ENCODE peak calls at places on chromosome 10, in ten cellular contexts. I is brain microvascular endothelial cell; R is small intestine; K is transverse colon; O is left ventricle myocardium inferior; M is naive thymus-derived CD4-positive, alpha-beta T cell; L is heart right ventricle; P is GM23248; J is cardiac muscle cell; N is IMR-90. U is an unnamed sample.

GRCh38 chr10:126955934-126956711 is 50.9 kb downstream of the DOCK1 start:
- DNase-seq in I (no peak), R (no peak), K (no peak), J (no peak), N (no peak), L (no peak), O (no peak), P (peak; percentile 13), M (no peak), U (no peak)

GRCh38 chr10:119449210-119449584 is 93.3 kb downstream of the RGS10 start:
- DNase-seq in L (no peak), O (no peak), N (no peak), R (no peak), P (no peak), I (no peak), M (no peak), K (no peak), J (no peak), U (peak; percentile 66)

GRCh38 chr10:52440612-52441285 is 126.7 kb downstream of the DKK1 start:
- DNase-seq in O (no peak), L (no peak), P (no peak), N (no peak), M (no peak), K (no peak), J (no peak), R (no peak), I (no peak), U (no peak)

GRCh38 chr10:42476101-42476500 is 162.3 kb downstream of the ZNF33B start:
- DNase-seq in K (no peak), N (no peak), M (no peak), P (no peak), R (no peak), I (no peak), O (no peak), L (no peak), J (no peak), U (no peak)

GRCh38 chr10:97062058-97062457 is 123.7 kb downstream of the SLIT1 start:
- DNase-seq in I (no peak), N (no peak), M (no peak), R (no peak), L (no peak), O (no peak), P (no peak), K (no peak), J (no peak), U (peak; percentile 10)

GRCh38 chr10:3091921-3092320 is 24.6 kb downstream of the PFKP start:
- DNase-seq in R (no peak), I (no peak), N (no peak), J (no peak), K (no peak), P (no peak), O (no peak), M (no peak), L (no peak), U (peak; percentile 59)

GRCh38 chr10:79137826-79138225 is 69.1 kb downstream of the ZMIZ1 start:
- DNase-seq in L (no peak), I (no peak), R (no peak), J (peak; percentile 52), P (no peak), N (peak; percentile 62), O (peak; percentile 57), K (peak; percentile 42), M (no peak), U (no peak)

GRCh38 chr10:48523212-48523819 is 81.6 kb downstream of the ARHGAP22 start:
- DNase-seq in K (peak; percentile 28), L (peak; percentile 57), J (peak; percentile 96), P (peak; percentile 98), R (no peak), M (no peak), I (peak; percentile 81), O (peak; percentile 51), N (peak; percentile 98), U (no peak)

GRCh38 chr10:98920807-98921206 is 314.8 kb downstream of the HPSE2 start:
- DNase-seq in R (no peak), L (peak; percentile 6), O (no peak), N (peak; percentile 84), M (no peak), I (peak; percentile 0), J (peak; percentile 27), P (peak; percentile 10), K (no peak), U (no peak)

GRCh38 chr10:59465089-59465488 is 102.7 kb upstream of the FAM13C start:
- DNase-seq in R (peak; percentile 4), O (no peak), I (peak; percentile 35), N (peak; percentile 53), J (peak; percentile 61), P (peak; percentile 53), M (no peak), L (peak; percentile 19), K (no peak), U (no peak)

GRCh38 chr10:19917756-19918478 is 101.7 kb downstream of the PLXDC2 start:
- DNase-seq in M (no peak), O (no peak), J (no peak), R (no peak), K (no peak), P (no peak), N (no peak), L (no peak), I (no peak), U (no peak)

GRCh38 chr10:91012502-91012901 is 91.6 kb upstream of the ANKRD1 start:
- DNase-seq in J (no peak), O (no peak), M (no peak), K (no peak), N (no peak), L (no peak), I (no peak), R (no peak), P (peak; percentile 10), U (no peak)

GRCh38 chr10:117320050-117320665 is 55.1 kb downstream of the PDZD8 start:
- DNase-seq in M (peak; percentile 15), L (no peak), O (no peak), R (no peak), I (no peak), N (peak; percentile 27), K (no peak), P (peak; percentile 62), J (peak; percentile 38), U (no peak)

GRCh38 chr10:49609283-49610014 is 661 bp upstream of the SLC18A3 start:
- DNase-seq in L (no peak), I (no peak), J (no peak), N (no peak), K (no peak), R (no peak), O (no peak), M (no peak), P (no peak), U (no peak)
- H3K4me3 ChIP-seq in L (no peak overlapping the region), I (no peak overlapping the region), J (peak overlapping the region; percentile 29), N (no peak overlapping the region), K (no peak overlapping the region), R (no peak overlapping the region), O (peak overlapping the region; percentile 38), M (no peak overlapping the region), P (no peak overlapping the region), U (no peak overlapping the region)

GRCh38 chr10:452512-453504 is 236.7 kb downstream of the DIP2C start:
- DNase-seq in K (no peak), P (peak; percentile 33), L (no peak), O (no peak), R (no peak), J (no peak), M (no peak), N (no peak), I (no peak), U (no peak)

GRCh38 chr10:451856-452255 is 237.6 kb downstream of the DIP2C start:
- DNase-seq in I (no peak), O (no peak), M (no peak), R (no peak), P (no peak), K (no peak), J (no peak), L (no peak), N (no peak), U (no peak)

GRCh38 chr10:458466-458865 is 231.0 kb downstream of the DIP2C start:
- DNase-seq in P (no peak), O (no peak), N (no peak), I (no peak), R (no peak), J (no peak), K (peak; percentile 28), M (no peak), L (no peak), U (peak; percentile 83)

GRCh38 chr10:456486-456885 is 233.0 kb downstream of the DIP2C start:
- DNase-seq in R (no peak), N (no peak), L (no peak), J (no peak), P (no peak), I (no peak), K (no peak), O (no peak), M (no peak), U (no peak)

GRCh38 chr10:454860-455259 is 234.6 kb downstream of the DIP2C start:
- DNase-seq in I (peak; percentile 87), R (no peak), P (peak; percentile 92), L (no peak), J (peak; percentile 92), K (no peak), N (peak; percentile 92), O (peak; percentile 37), M (no peak), U (peak; percentile 82)
- H3K27ac ChIP-seq in I (no peak overlapping the region), R (no peak overlapping the region), P (peak overlapping the region; percentile 66), L (no peak overlapping the region), J (no peak overlapping the region), K (peak overlapping the region; percentile 64), N (peak overlapping the region; percentile 17), O (peak overlapping the region; percentile 52), M (no peak overlapping the region), U (no peak overlapping the region)

GRCh38 chr10:73781879-73782748 is at the start of gene CHCHD1:
- DNase-seq in L (peak; percentile 93), R (peak; percentile 87), M (peak; percentile 90), K (peak; percentile 94), P (peak; percentile 95), N (peak; percentile 85), I (peak; percentile 84), J (peak; percentile 92), O (peak; percentile 94), U (peak; percentile 98)
- H3K4me3 ChIP-seq in L (peak within 1 kb of the TSS; percentile 87), R (peak within 1 kb of the TSS; percentile 92), M (peak within 1 kb of the TSS; percentile 98), K (peak within 1 kb of the TSS; percentile 91), P (peak within 1 kb of the TSS; percentile 83), N (peak within 1 kb of the TSS; percentile 92), I (peak within 1 kb of the TSS; percentile 91), J (peak within 1 kb of the TSS; percentile 70), O (peak within 1 kb of the TSS; percentile 90), U (peak within 1 kb of the TSS; percentile 89)

GRCh38 chr10:132632091-132632561 is 94.5 kb downstream of the INPP5A start:
- DNase-seq in K (no peak), L (peak; percentile 77), N (no peak), J (no peak), P (no peak), I (no peak), R (no peak), O (peak; percentile 79), M (no peak), U (peak; percentile 72)

GRCh38 chr10:132628966-132629900 is 91.6 kb downstream of the INPP5A start:
- DNase-seq in L (no peak), M (no peak), K (no peak), P (no peak), R (peak; percentile 32), I (no peak), O (peak; percentile 12), N (no peak), J (no peak), U (peak; percentile 56)

GRCh38 chr10:132631348-132631735 is 93.8 kb downstream of the INPP5A start:
- DNase-seq in K (peak; percentile 45), P (peak; percentile 49), O (peak; percentile 79), J (peak; percentile 81), I (peak; percentile 42), N (no peak), L (peak; percentile 88), M (no peak), R (no peak), U (peak; percentile 89)

GRCh38 chr10:132630666-132631347 is 93.2 kb downstream of the INPP5A start:
- DNase-seq in L (peak; percentile 88), R (no peak), I (no peak), N (no peak), O (peak; percentile 84), M (no peak), J (peak; percentile 57), K (peak; percentile 49), P (peak; percentile 59), U (peak; percentile 83)

GRCh38 chr10:132630156-132630555 is 92.6 kb downstream of the INPP5A start:
- DNase-seq in M (no peak), O (no peak), I (no peak), L (no peak), P (no peak), K (no peak), J (no peak), N (no peak), R (no peak), U (no peak)
- H3K27ac ChIP-seq in M (no peak overlapping the region), O (peak overlapping the region; percentile 94), I (no peak overlapping the region), L (peak overlapping the region; percentile 94), P (no peak overlapping the region), K (peak overlapping the region; percentile 91), J (peak overlapping the region; percentile 100), N (no peak overlapping the region), R (peak overlapping the region; percentile 11), U (no peak overlapping the region)

U was measured in kidney.